ENCODE peak calls at places on chromosomes 2 and 18, in five cellular contexts. C is SK-N-SH, D is thoracic aorta, R is tibial artery, Q is sigmoid colon. I is an unnamed sample. For H3K9me3, the result is how much of the 10 kb centered on the place peaks cover.

GRCh38 chr2:231464576-231465540 is 574 bp upstream of the NCL start:
- DNase-seq in C (peak), D (peak), R (peak), Q (no peak), I (peak)

GRCh38 chr18:11857177-11857887 is 6.1 kb downstream of the CHMP1B start:
- DNase-seq in C (no peak), D (peak), R (peak), Q (peak), I (peak)

GRCh38 chr2:86661333-86661732 is 37.7 kb upstream of the RNF103 start:
- DNase-seq in C (no peak), D (no peak), R (no peak), Q (no peak), I (no peak)

GRCh38 chr2:15521782-15522181 is 39.4 kb downstream of the NBAS start:
- DNase-seq in C (no peak), D (no peak), R (no peak), Q (no peak), I (no peak)

GRCh38 chr2:121001641-121002040 is 266.0 kb downstream of the GLI2 start:
- DNase-seq in C (no peak), D (no peak), R (no peak), Q (no peak), I (no peak)

GRCh38 chr2:65186093-65186868 is 41.4 kb upstream of the ACTR2 start:
- DNase-seq in C (no peak), D (no peak), R (no peak), Q (no peak), I (no peak)

GRCh38 chr2:164504253-164504652 is 117.0 kb downstream of the GRB14 start:
- DNase-seq in C (no peak), D (no peak), R (no peak), Q (no peak), I (no peak)

GRCh38 chr2:159156834-159157233 is 129.7 kb downstream of the WDSUB1 start:
- DNase-seq in C (no peak), D (no peak), R (no peak), Q (no peak), I (no peak)

GRCh38 chr2:239814136-239814916 is 210.8 kb downstream of the NDUFA10 start:
- DNase-seq in C (no peak), D (no peak), R (peak), Q (peak), I (no peak)

GRCh38 chr18:46158498-46158897 is 54.3 kb downstream of the HAUS1 start:
- DNase-seq in C (no peak), D (no peak), R (no peak), Q (no peak), I (no peak)

GRCh38 chr2:207836526-207837133 is 66.9 kb upstream of the FZD5 start:
- DNase-seq in C (no peak), D (no peak), R (no peak), Q (no peak), I (no peak)

GRCh38 chr2:118971245-118972122 is 29.5 kb downstream of the MARCO start:
- DNase-seq in C (no peak), D (no peak), R (no peak), Q (no peak), I (no peak)

GRCh38 chr2:229129738-229130371 is 141.2 kb downstream of the PID1 start:
- DNase-seq in C (peak), D (no peak), R (no peak), Q (no peak), I (no peak)

GRCh38 chr2:229132236-229132635 is 138.9 kb downstream of the PID1 start:
- DNase-seq in C (no peak), D (no peak), R (no peak), Q (no peak), I (no peak)

GRCh38 chr2:229130522-229130921 is 140.6 kb downstream of the PID1 start:
- DNase-seq in C (peak), D (no peak), R (no peak), Q (no peak), I (no peak)

GRCh38 chr2:229137623-229138022 is 133.5 kb downstream of the PID1 start:
- DNase-seq in C (no peak), D (no peak), R (no peak), Q (no peak), I (no peak)

GRCh38 chr2:229133155-229133772 is 137.8 kb downstream of the PID1 start:
- DNase-seq in C (peak), D (no peak), R (no peak), Q (no peak), I (no peak)
- H3K9me3 ChIP-seq in C (under half), D (under half), R (under half), Q (under half), I (under half)

GRCh38 chr18:6249788-6250187 is 164.9 kb downstream of the L3MBTL4 start:
- DNase-seq in C (no peak), D (no peak), R (no peak), Q (no peak), I (no peak)
- H3K9me3 ChIP-seq in C (under half), D (under half), R (under half), Q (under half), I (under half)

GRCh38 chr2:228526687-228527086 is 345.2 kb upstream of the SPHKAP start:
- DNase-seq in C (no peak), D (no peak), R (no peak), Q (no peak), I (no peak)
- H3K9me3 ChIP-seq in C (under half), D (under half), R (under half), Q (under half), I (under half)

GRCh38 chr2:98436734-98437133 is 7.9 kb upstream of the INPP4A start:
- DNase-seq in C (no peak), D (no peak), R (no peak), Q (no peak), I (no peak)

GRCh38 chr2:98434492-98434891 is 10.2 kb upstream of the INPP4A start:
- DNase-seq in C (no peak), D (no peak), R (no peak), Q (no peak), I (no peak)

GRCh38 chr2:98438190-98439133 is 6.2 kb upstream of the INPP4A start:
- DNase-seq in C (no peak), D (no peak), R (no peak), Q (no peak), I (no peak)

GRCh38 chr2:98432145-98432544 is 12.5 kb upstream of the INPP4A start:
- DNase-seq in C (no peak), D (no peak), R (no peak), Q (no peak), I (no peak)

GRCh38 chr2:98433363-98433964 is 11.2 kb upstream of the INPP4A start:
- DNase-seq in C (no peak), D (no peak), R (no peak), Q (no peak), I (no peak)
- H3K9me3 ChIP-seq in C (under half), D (under half), R (under half), Q (under half), I (under half)

DNA sequence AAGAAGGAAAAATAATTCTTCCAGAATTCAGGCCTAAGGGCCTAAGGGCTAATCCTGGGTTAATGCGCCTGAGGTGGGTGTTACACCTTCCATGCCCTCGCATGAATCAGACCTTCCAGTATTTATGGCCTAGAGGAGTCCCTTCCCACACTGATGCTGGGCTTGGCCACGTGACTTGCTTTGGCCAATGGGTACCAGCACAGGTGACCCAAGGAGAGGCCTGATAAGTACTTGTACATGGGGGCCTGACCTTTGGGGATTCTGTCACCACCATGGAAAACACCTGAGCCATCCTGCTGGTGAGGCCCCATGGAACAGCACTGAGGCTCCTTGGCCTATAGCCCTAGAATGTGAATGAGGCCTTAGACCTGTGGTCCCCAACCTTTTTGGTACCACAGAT is 79.8 kb downstream of the TNFRSF11A start:
- DNase-seq in C (no peak), D (no peak), R (no peak), Q (no peak), I (peak)
- H3K9me3 ChIP-seq in C (under half), D (under half), R (under half), Q (under half), I (under half)

GRCh38 chr2:524442-524841 is 152.8 kb downstream of the TMEM18 start:
- DNase-seq in C (no peak), D (no peak), R (no peak), Q (no peak), I (no peak)

GRCh38 chr2:526918-527317 is 150.3 kb downstream of the TMEM18 start:
- DNase-seq in C (no peak), D (no peak), R (no peak), Q (no peak), I (no peak)

GRCh38 chr2:523698-524270 is 153.4 kb downstream of the TMEM18 start:
- DNase-seq in C (no peak), D (no peak), R (no peak), Q (no peak), I (no peak)

GRCh38 chr2:525611-526010 is 151.6 kb downstream of the TMEM18 start:
- DNase-seq in C (no peak), D (no peak), R (no peak), Q (no peak), I (no peak)

GRCh38 chr2:525021-525420 is 152.2 kb downstream of the TMEM18 start:
- DNase-seq in C (no peak), D (no peak), R (no peak), Q (no peak), I (no peak)
- H3K9me3 ChIP-seq in C (under half), D (under half), R (under half), Q (under half), I (under half)

GRCh38 chr18:78659057-78659456 is 320.6 kb upstream of the SALL3 start:
- DNase-seq in C (no peak), D (no peak), R (no peak), Q (no peak), I (no peak)
- H3K9me3 ChIP-seq in C (under half), D (under half), R (under half), Q (under half), I (under half)